ENCODE peak calls at places on chromosomes 7 and 10, in four cellular contexts. One of them, this sample, is unnamed.

GRCh38 chr7:152733286-152733934 is 26.1 kb upstream of the ACTR3B start:
- DNase-seq in GM04503: no peak
- DNase-seq in NCI-H1105: no peak
- DNase-seq in endothelial cell: no peak
- DNase-seq in this sample: no peak

GRCh38 chr10:17993361-17993760 is 41.6 kb downstream of the SLC39A12 start:
- DNase-seq in GM04503: no peak
- DNase-seq in NCI-H1105: no peak
- DNase-seq in endothelial cell: no peak
- DNase-seq in this sample: peak

GRCh38 chr7:36684951-36685350 is 39.3 kb downstream of the AOAH start:
- DNase-seq in GM04503: no peak
- DNase-seq in NCI-H1105: no peak
- DNase-seq in endothelial cell: no peak
- DNase-seq in this sample: peak

GRCh38 chr10:112475565-112476233 is 28.7 kb downstream of the VTI1A start:
- DNase-seq in GM04503: no peak
- DNase-seq in NCI-H1105: no peak
- DNase-seq in endothelial cell: no peak
- DNase-seq in this sample: peak

GRCh38 chr7:154789404-154789803 is 213.5 kb downstream of the PAXIP1 start:
- DNase-seq in GM04503: no peak
- DNase-seq in NCI-H1105: no peak
- DNase-seq in endothelial cell: peak
- DNase-seq in this sample: no peak

GRCh38 chr7:101728128-101728527 is 89.3 kb upstream of the CUX1 start:
- DNase-seq in GM04503: no peak
- DNase-seq in NCI-H1105: no peak
- DNase-seq in endothelial cell: no peak
- DNase-seq in this sample: no peak

GRCh38 chr7:112206238-112207105 is at the start of the genes DOCK4 and ZNF277:
- DNase-seq in GM04503: peak
- DNase-seq in NCI-H1105: peak
- DNase-seq in endothelial cell: peak
- DNase-seq in this sample: peak

GRCh38 chr7:2523461-2523905 is 3.9 kb downstream of the LFNG start:
- DNase-seq in GM04503: no peak
- DNase-seq in NCI-H1105: peak
- DNase-seq in endothelial cell: no peak
- DNase-seq in this sample: peak

GRCh38 chr7:73810991-73811360 is 19.8 kb upstream of the CLDN4 start:
- DNase-seq in GM04503: no peak
- DNase-seq in NCI-H1105: no peak
- DNase-seq in endothelial cell: no peak
- DNase-seq in this sample: no peak

GRCh38 chr10:116538461-116538860 is 7.3 kb upstream of the PNLIP start:
- DNase-seq in GM04503: no peak
- DNase-seq in NCI-H1105: no peak
- DNase-seq in endothelial cell: no peak
- DNase-seq in this sample: no peak

GRCh38 chr10:99809931-99810615 is 27.6 kb downstream of the ABCC2 start:
- DNase-seq in GM04503: no peak
- DNase-seq in NCI-H1105: no peak
- DNase-seq in endothelial cell: no peak
- DNase-seq in this sample: no peak

GRCh38 chr7:38660427-38661099 is 29.4 kb upstream of the AMPH start:
- DNase-seq in GM04503: no peak
- DNase-seq in NCI-H1105: peak
- DNase-seq in endothelial cell: peak
- DNase-seq in this sample: peak

GRCh38 chr7:95335093-95335492 is 10.8 kb upstream of the PON1 start:
- DNase-seq in GM04503: peak
- DNase-seq in NCI-H1105: no peak
- DNase-seq in endothelial cell: no peak
- DNase-seq in this sample: no peak

GRCh38 chr7:90411510-90411909 is 8.2 kb downstream of the CLDN12 start:
- DNase-seq in GM04503: no peak
- DNase-seq in NCI-H1105: no peak
- DNase-seq in endothelial cell: no peak
- DNase-seq in this sample: peak

GRCh38 chr10:60825520-60825919 is 47.2 kb downstream of the CDK1 start:
- DNase-seq in GM04503: no peak
- DNase-seq in NCI-H1105: no peak
- DNase-seq in endothelial cell: no peak
- DNase-seq in this sample: no peak

GRCh38 chr7:157831901-157832810 is 495.4 kb downstream of the DNAJB6 start:
- DNase-seq in GM04503: no peak
- DNase-seq in NCI-H1105: no peak
- DNase-seq in endothelial cell: no peak
- DNase-seq in this sample: no peak

GRCh38 chr7:117385340-117386124 is 41.8 kb downstream of the ASZ1 start:
- DNase-seq in GM04503: no peak
- DNase-seq in NCI-H1105: no peak
- DNase-seq in endothelial cell: no peak
- DNase-seq in this sample: peak

GRCh38 chr10:33198610-33199009 is 135.9 kb downstream of the NRP1 start:
- DNase-seq in GM04503: no peak
- DNase-seq in NCI-H1105: no peak
- DNase-seq in endothelial cell: no peak
- DNase-seq in this sample: no peak

GRCh38 chr7:80165177-80165576 is 30.5 kb downstream of the GNAI1 start:
- DNase-seq in GM04503: no peak
- DNase-seq in NCI-H1105: no peak
- DNase-seq in endothelial cell: no peak
- DNase-seq in this sample: no peak

GRCh38 chr10:126062132-126063032 is 166.0 kb downstream of the FANK1 start:
- DNase-seq in GM04503: peak
- DNase-seq in NCI-H1105: no peak
- DNase-seq in endothelial cell: no peak
- DNase-seq in this sample: peak

GRCh38 chr10:101690461-101690860 is 4.5 kb downstream of the FBXW4 start:
- DNase-seq in GM04503: no peak
- DNase-seq in NCI-H1105: no peak
- DNase-seq in endothelial cell: no peak
- DNase-seq in this sample: no peak

GRCh38 chr10:91247360-91248111 is 27.1 kb downstream of the PCGF5 start:
- DNase-seq in GM04503: no peak
- DNase-seq in NCI-H1105: no peak
- DNase-seq in endothelial cell: no peak
- DNase-seq in this sample: no peak

GRCh38 chr10:48542471-48543210 is 62.2 kb downstream of the ARHGAP22 start:
- DNase-seq in GM04503: no peak
- DNase-seq in NCI-H1105: no peak
- DNase-seq in endothelial cell: no peak
- DNase-seq in this sample: no peak

GRCh38 chr10:78578929-78579328 is 489.8 kb upstream of the ZMIZ1 start:
- DNase-seq in GM04503: no peak
- DNase-seq in NCI-H1105: no peak
- DNase-seq in endothelial cell: no peak
- DNase-seq in this sample: peak

GRCh38 chr10:21272585-21273399 is 252.7 kb downstream of the SKIDA1 start:
- DNase-seq in GM04503: no peak
- DNase-seq in NCI-H1105: no peak
- DNase-seq in endothelial cell: no peak
- DNase-seq in this sample: no peak

GRCh38 chr7:55594414-55594813 is 22.1 kb upstream of the VOPP1 start:
- DNase-seq in GM04503: no peak
- DNase-seq in NCI-H1105: no peak
- DNase-seq in endothelial cell: no peak
- DNase-seq in this sample: no peak

GRCh38 chr7:134643131-134643530 is 3.5 kb upstream of the BPGM start:
- DNase-seq in GM04503: no peak
- DNase-seq in NCI-H1105: no peak
- DNase-seq in endothelial cell: no peak
- DNase-seq in this sample: no peak

GRCh38 chr10:91931526-91932190 is 8.1 kb downstream of the BTAF1 start:
- DNase-seq in GM04503: no peak
- DNase-seq in NCI-H1105: no peak
- DNase-seq in endothelial cell: no peak
- DNase-seq in this sample: no peak

GRCh38 chr10:21505711-21506278 is 19.7 kb downstream of the SKIDA1 start:
- DNase-seq in GM04503: no peak
- DNase-seq in NCI-H1105: no peak
- DNase-seq in endothelial cell: no peak
- DNase-seq in this sample: no peak

GRCh38 chr10:30185916-30186315 is 126.5 kb upstream of the JCAD start:
- DNase-seq in GM04503: peak
- DNase-seq in NCI-H1105: no peak
- DNase-seq in endothelial cell: no peak
- DNase-seq in this sample: no peak

GRCh38 chr10:36608251-36608650 is 517.1 kb upstream of the ANKRD30A start:
- DNase-seq in GM04503: peak
- DNase-seq in NCI-H1105: no peak
- DNase-seq in endothelial cell: no peak
- DNase-seq in this sample: no peak

GRCh38 chr10:11236234-11236633 is 218.6 kb downstream of the CELF2 start:
- DNase-seq in GM04503: no peak
- DNase-seq in NCI-H1105: no peak
- DNase-seq in endothelial cell: no peak
- DNase-seq in this sample: no peak

GRCh38 chr7:118836933-118837332 is 612.4 kb downstream of the ANKRD7 start:
- DNase-seq in GM04503: no peak
- DNase-seq in NCI-H1105: no peak
- DNase-seq in endothelial cell: no peak
- DNase-seq in this sample: no peak

GRCh38 chr10:49747303-49747646 is 14.8 kb downstream of the OGDHL start:
- DNase-seq in GM04503: no peak
- DNase-seq in NCI-H1105: no peak
- DNase-seq in endothelial cell: no peak
- DNase-seq in this sample: no peak

GRCh38 chr10:8055420-8056349 is 1.2 kb downstream of the GATA3 start:
- DNase-seq in GM04503: no peak
- DNase-seq in NCI-H1105: no peak
- DNase-seq in endothelial cell: no peak
- DNase-seq in this sample: peak